ENCODE peak calls at places on chromosomes 1 and 21, in six cellular contexts. S is H9, X is endothelial cell of umbilical vein, Z is colonic mucosa, J is endodermal cell, U is HCT116. K is an unnamed sample.

GRCh38 chr1:8708259-8708658 is 109.2 kb downstream of the RERE start:
- DNase-seq in J (no peak), X (no peak), U (no peak), Z (no peak), S (no peak), K (no peak)

GRCh38 chr1:212284332-212284743 is 872 bp upstream of the PPP2R5A start:
- DNase-seq in U (no peak), Z (no peak), S (no peak), X (no peak), J (no peak), K (no peak)

GRCh38 chr1:33119532-33120217 is 38.7 kb downstream of the AZIN2 start:
- DNase-seq in S (peak; percentile 88), U (no peak), X (no peak), Z (no peak), J (peak; percentile 84), K (no peak)

GRCh38 chr21:34693192-34693810 is 24.5 kb downstream of the CLIC6 start:
- DNase-seq in X (peak; percentile 57), S (peak; percentile 43), J (peak; percentile 69), U (peak; percentile 59), Z (peak; percentile 72), K (no peak)

GRCh38 chr1:110228853-110229252 is 18.7 kb downstream of the KCNC4 start:
- DNase-seq in U (no peak), Z (no peak), X (no peak), J (no peak), S (no peak), K (peak; percentile 54)

GRCh38 chr1:9715536-9716226 is 64.2 kb downstream of the PIK3CD start:
- DNase-seq in U (no peak), Z (no peak), J (no peak), X (no peak), S (no peak), K (peak; percentile 78)

GRCh38 chr1:24786191-24786590 is 40.9 kb downstream of the CLIC4 start:
- DNase-seq in J (no peak), S (no peak), U (no peak), X (no peak), Z (no peak), K (no peak)

GRCh38 chr1:10824821-10825540 is 28.5 kb upstream of the CASZ1 start:
- DNase-seq in S (peak; percentile 52), Z (no peak), X (peak; percentile 4), U (peak; percentile 10), J (peak; percentile 82), K (no peak)

GRCh38 chr1:154787171-154787570 is 82.9 kb downstream of the KCNN3 start:
- DNase-seq in Z (no peak), U (no peak), J (no peak), X (no peak), S (no peak), K (no peak)

GRCh38 chr1:193181526-193181925 is 4.9 kb downstream of the B3GALT2 start:
- DNase-seq in S (no peak), Z (no peak), J (no peak), U (no peak), X (no peak), K (no peak)

GRCh38 chr1:10941891-10942541 is 70.4 kb upstream of the TARDBP start:
- DNase-seq in J (peak; percentile 93), S (peak; percentile 76), X (peak; percentile 22), U (no peak), Z (peak; percentile 73), K (no peak)

GRCh38 chr21:42652527-42653491 is 612 bp upstream of the PDE9A start:
- DNase-seq in X (peak; percentile 52), U (no peak), S (peak; percentile 78), J (peak; percentile 87), Z (peak; percentile 53), K (peak; percentile 95)

GRCh38 chr1:180201451-180202200 is 28.4 kb upstream of the LHX4 start:
- DNase-seq in J (no peak), S (no peak), Z (no peak), X (no peak), U (no peak), K (no peak)

GRCh38 chr1:153652795-153653507 is 5.6 kb upstream of the SNAPIN start:
- DNase-seq in Z (no peak), S (no peak), U (no peak), X (peak; percentile 34), J (no peak), K (no peak)

GRCh38 chr1:18100493-18101063 is 7.0 kb upstream of the IGSF21 start:
- DNase-seq in Z (peak; percentile 84), X (peak; percentile 20), S (peak; percentile 69), J (peak; percentile 92), U (peak; percentile 50), K (no peak)

GRCh38 chr1:163163861-163164582 is 38.7 kb downstream of the RGS5 start:
- DNase-seq in X (no peak), S (no peak), U (no peak), Z (no peak), J (no peak), K (no peak)

GRCh38 chr1:99975569-99975968 is 5.8 kb downstream of the SLC35A3 start:
- DNase-seq in S (no peak), Z (peak; percentile 59), U (no peak), J (no peak), X (no peak), K (no peak)
- H3K27ac ChIP-seq in S (no peak overlapping the region), Z (peak overlapping the region; percentile 76), U (no peak overlapping the region), J (no peak overlapping the region), X (no peak overlapping the region), K (no peak overlapping the region)

DNA sequence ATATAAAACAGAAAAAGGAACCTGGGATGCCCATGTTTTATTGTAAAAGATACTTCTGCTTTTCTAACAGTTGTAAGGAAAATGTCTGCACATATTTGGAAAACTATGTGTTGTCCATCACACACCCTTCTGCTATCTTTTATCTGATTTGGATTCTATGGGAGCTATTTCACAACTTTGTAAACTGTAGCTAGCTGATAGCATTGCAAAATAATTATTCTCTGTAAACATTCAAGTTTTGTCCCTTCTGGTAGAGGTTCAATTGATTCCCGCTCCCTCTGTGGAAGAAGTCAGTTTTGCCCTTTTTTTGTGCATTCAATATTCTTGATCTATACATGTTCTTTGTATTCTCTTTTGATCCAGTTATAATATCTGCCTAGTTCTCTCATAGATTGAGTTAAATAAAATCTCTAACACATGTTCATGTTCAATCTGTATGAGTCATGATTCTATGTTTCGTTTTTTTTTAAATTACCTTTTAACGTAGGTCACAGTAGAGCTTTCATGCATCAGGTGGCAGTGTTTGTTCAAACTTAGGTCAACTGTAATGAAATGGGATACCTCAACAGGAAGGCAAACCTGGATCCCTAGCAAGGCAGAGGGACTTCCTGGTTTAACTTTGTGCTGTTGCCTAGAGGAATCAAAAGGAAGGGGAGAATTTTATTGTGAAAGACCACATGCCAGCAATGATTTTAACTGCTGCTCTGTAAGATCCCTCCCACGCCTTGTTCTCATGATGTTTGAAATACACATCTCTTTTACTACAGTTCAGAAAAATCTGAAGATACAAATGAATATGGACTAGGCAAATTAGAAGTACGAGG is 26.0 kb upstream of the BCL9 start:
- DNase-seq in U (peak; percentile 62), S (peak; percentile 46), X (no peak), J (peak; percentile 55), Z (peak; percentile 42), K (no peak)
- TF ChIP-seq CTCF in U (peak; percentile 9), S (peak; percentile 61), X (no peak), J (peak; percentile 63), Z (peak; percentile 32), K (peak; percentile 54)

GRCh38 chr1:160626560-160627342 is 20.1 kb downstream of the SLAMF1 start:
- DNase-seq in Z (no peak), J (no peak), X (no peak), U (no peak), S (no peak), K (no peak)
- H3K9ac ChIP-seq in Z (no peak overlapping the region), J (no peak overlapping the region), X (no peak overlapping the region), U (no peak overlapping the region), S (no peak overlapping the region), K (no peak overlapping the region)

GRCh38 chr21:32364387-32364786 is 28.4 kb downstream of the URB1 start:
- DNase-seq in Z (peak; percentile 37), U (no peak), X (no peak), S (no peak), J (no peak), K (no peak)

GRCh38 chr21:32364801-32365200 is 28.0 kb downstream of the URB1 start:
- DNase-seq in Z (no peak), J (no peak), S (no peak), U (no peak), X (no peak), K (no peak)

GRCh38 chr21:32360401-32360981 is 32.3 kb downstream of the URB1 start:
- DNase-seq in S (no peak), Z (no peak), U (no peak), J (no peak), X (peak; percentile 85), K (no peak)

GRCh38 chr21:32356874-32357395 is 35.9 kb downstream of the URB1 start:
- DNase-seq in X (no peak), J (no peak), Z (no peak), U (no peak), S (no peak), K (no peak)

GRCh38 chr21:32359719-32360260 is 33.0 kb downstream of the URB1 start:
- DNase-seq in Z (no peak), S (no peak), X (no peak), U (peak; percentile 6), J (no peak), K (no peak)
- H3K27ac ChIP-seq in Z (no peak overlapping the region), S (no peak overlapping the region), X (peak overlapping the region; percentile 50), U (no peak overlapping the region), J (no peak overlapping the region), K (no peak overlapping the region)

GRCh38 chr1:172950528-172950927 is 100.2 kb downstream of the TNFSF18 start:
- DNase-seq in J (no peak), S (no peak), U (no peak), X (no peak), Z (no peak), K (no peak)

GRCh38 chr1:172946814-172947507 is 103.8 kb downstream of the TNFSF18 start:
- DNase-seq in U (no peak), J (no peak), S (no peak), Z (no peak), X (peak; percentile 86), K (no peak)

GRCh38 chr1:172949096-172949495 is 101.6 kb downstream of the TNFSF18 start:
- DNase-seq in X (peak; percentile 84), Z (no peak), J (no peak), U (no peak), S (no peak), K (no peak)

GRCh38 chr1:172951728-172952365 is 98.9 kb downstream of the TNFSF18 start:
- DNase-seq in X (no peak), Z (no peak), U (no peak), S (no peak), J (no peak), K (peak; percentile 62)

GRCh38 chr1:172948457-172948856 is 102.3 kb downstream of the TNFSF18 start:
- DNase-seq in Z (no peak), X (peak; percentile 89), U (no peak), S (no peak), J (no peak), K (no peak)
- TF ChIP-seq CTCF in Z (no peak), X (no peak), U (no peak), S (no peak), J (no peak), K (no peak)

K was measured in kidney.